ENCODE peak calls at places on chromosomes 6 and 20, in six cellular contexts. One of them, this sample, is unnamed.

GRCh38 chr6:165119231-165120020 is 190.0 kb downstream of the C6orf118 start:
- DNase-seq in breast epithelium: no peak
- DNase-seq in IMR-90: no peak
- DNase-seq in aorta: no peak
- DNase-seq in AG08395: peak; percentile 19
- DNase-seq in stimulated activated CD4-positive, alpha-beta T cell treated with anti-CD3 and anti-CD28 coated beads, TNF-alpha, amount 100 ng/mL, for 48 hours: no peak
- DNase-seq in this sample: no peak

GRCh38 chr20:37327748-37328147 is 18.2 kb upstream of the SRC start:
- DNase-seq in stimulated activated CD4-positive, alpha-beta T cell treated with anti-CD3 and anti-CD28 coated beads, TNF-alpha, amount 100 ng/mL, for 48 hours: no peak
- DNase-seq in breast epithelium: no peak
- DNase-seq in IMR-90: peak; percentile 80
- DNase-seq in AG08395: peak; percentile 88
- DNase-seq in aorta: peak; percentile 94
- DNase-seq in this sample: peak; percentile 78

GRCh38 chr20:38723069-38723981 is 961 bp upstream of the SLC32A1 start:
- DNase-seq in IMR-90: no peak
- DNase-seq in stimulated activated CD4-positive, alpha-beta T cell treated with anti-CD3 and anti-CD28 coated beads, TNF-alpha, amount 100 ng/mL, for 48 hours: no peak
- DNase-seq in aorta: no peak
- DNase-seq in AG08395: no peak
- DNase-seq in breast epithelium: no peak
- DNase-seq in this sample: no peak

GRCh38 chr6:145688493-145688905 is 46.8 kb downstream of the EPM2A start:
- DNase-seq in aorta: no peak
- DNase-seq in IMR-90: peak; percentile 86
- DNase-seq in breast epithelium: no peak
- DNase-seq in AG08395: no peak
- DNase-seq in stimulated activated CD4-positive, alpha-beta T cell treated with anti-CD3 and anti-CD28 coated beads, TNF-alpha, amount 100 ng/mL, for 48 hours: no peak
- DNase-seq in this sample: no peak

GRCh38 chr6:163718537-163718936 is 304.0 kb downstream of the QKI start:
- DNase-seq in stimulated activated CD4-positive, alpha-beta T cell treated with anti-CD3 and anti-CD28 coated beads, TNF-alpha, amount 100 ng/mL, for 48 hours: no peak
- DNase-seq in breast epithelium: no peak
- DNase-seq in aorta: no peak
- DNase-seq in IMR-90: no peak
- DNase-seq in AG08395: no peak
- DNase-seq in this sample: no peak

GRCh38 chr6:31441368-31442267 is 38.2 kb downstream of the MICA start:
- DNase-seq in IMR-90: peak; percentile 34
- DNase-seq in stimulated activated CD4-positive, alpha-beta T cell treated with anti-CD3 and anti-CD28 coated beads, TNF-alpha, amount 100 ng/mL, for 48 hours: no peak
- DNase-seq in breast epithelium: peak; percentile 60
- DNase-seq in aorta: peak; percentile 97
- DNase-seq in AG08395: peak; percentile 91
- DNase-seq in this sample: peak; percentile 93

GRCh38 chr6:134131530-134132139 is 79.2 kb upstream of the SLC2A12 start:
- DNase-seq in breast epithelium: no peak
- DNase-seq in AG08395: no peak
- DNase-seq in stimulated activated CD4-positive, alpha-beta T cell treated with anti-CD3 and anti-CD28 coated beads, TNF-alpha, amount 100 ng/mL, for 48 hours: no peak
- DNase-seq in IMR-90: no peak
- DNase-seq in aorta: no peak
- DNase-seq in this sample: no peak

GRCh38 chr20:34768105-34768504 is 57.3 kb downstream of the NCOA6 start:
- DNase-seq in aorta: no peak
- DNase-seq in breast epithelium: no peak
- DNase-seq in IMR-90: peak; percentile 80
- DNase-seq in AG08395: peak; percentile 52
- DNase-seq in stimulated activated CD4-positive, alpha-beta T cell treated with anti-CD3 and anti-CD28 coated beads, TNF-alpha, amount 100 ng/mL, for 48 hours: no peak
- DNase-seq in this sample: no peak

GRCh38 chr20:57686931-57687652 is 22.7 kb downstream of the PMEPA1 start:
- DNase-seq in IMR-90: no peak
- DNase-seq in breast epithelium: peak; percentile 61
- DNase-seq in AG08395: no peak
- DNase-seq in stimulated activated CD4-positive, alpha-beta T cell treated with anti-CD3 and anti-CD28 coated beads, TNF-alpha, amount 100 ng/mL, for 48 hours: no peak
- DNase-seq in aorta: no peak
- DNase-seq in this sample: no peak

GRCh38 chr20:19882446-19882845 is 124.4 kb downstream of the RIN2 start:
- DNase-seq in IMR-90: no peak
- DNase-seq in stimulated activated CD4-positive, alpha-beta T cell treated with anti-CD3 and anti-CD28 coated beads, TNF-alpha, amount 100 ng/mL, for 48 hours: no peak
- DNase-seq in AG08395: no peak
- DNase-seq in breast epithelium: no peak
- DNase-seq in aorta: no peak
- DNase-seq in this sample: no peak

GRCh38 chr6:27630727-27631613 is 158.1 kb upstream of the ZNF184 start:
- DNase-seq in aorta: no peak
- DNase-seq in stimulated activated CD4-positive, alpha-beta T cell treated with anti-CD3 and anti-CD28 coated beads, TNF-alpha, amount 100 ng/mL, for 48 hours: peak; percentile 43
- DNase-seq in IMR-90: peak; percentile 47
- DNase-seq in breast epithelium: no peak
- DNase-seq in AG08395: no peak
- DNase-seq in this sample: no peak

GRCh38 chr6:116111552-116112528 is 11.2 kb downstream of the NT5DC1 start:
- DNase-seq in AG08395: peak; percentile 44
- DNase-seq in stimulated activated CD4-positive, alpha-beta T cell treated with anti-CD3 and anti-CD28 coated beads, TNF-alpha, amount 100 ng/mL, for 48 hours: no peak
- DNase-seq in aorta: no peak
- DNase-seq in breast epithelium: no peak
- DNase-seq in IMR-90: peak; percentile 44
- DNase-seq in this sample: no peak

GRCh38 chr6:3282461-3283236 is 23.9 kb downstream of the PSMG4 start:
- DNase-seq in AG08395: no peak
- DNase-seq in stimulated activated CD4-positive, alpha-beta T cell treated with anti-CD3 and anti-CD28 coated beads, TNF-alpha, amount 100 ng/mL, for 48 hours: no peak
- DNase-seq in IMR-90: no peak
- DNase-seq in breast epithelium: no peak
- DNase-seq in aorta: peak; percentile 63
- DNase-seq in this sample: no peak

GRCh38 chr20:62529916-62530642 is 54.3 kb upstream of the GATA5 start:
- DNase-seq in AG08395: no peak
- DNase-seq in IMR-90: no peak
- DNase-seq in aorta: no peak
- DNase-seq in stimulated activated CD4-positive, alpha-beta T cell treated with anti-CD3 and anti-CD28 coated beads, TNF-alpha, amount 100 ng/mL, for 48 hours: no peak
- DNase-seq in breast epithelium: no peak
- DNase-seq in this sample: no peak

GRCh38 chr20:46994341-46994740 is 99.7 kb downstream of the EYA2 start:
- DNase-seq in breast epithelium: peak; percentile 60
- DNase-seq in IMR-90: no peak
- DNase-seq in stimulated activated CD4-positive, alpha-beta T cell treated with anti-CD3 and anti-CD28 coated beads, TNF-alpha, amount 100 ng/mL, for 48 hours: peak; percentile 39
- DNase-seq in AG08395: no peak
- DNase-seq in aorta: no peak
- DNase-seq in this sample: no peak

GRCh38 chr6:21005816-21006553 is 471.7 kb downstream of the CDKAL1 start:
- DNase-seq in aorta: no peak
- DNase-seq in stimulated activated CD4-positive, alpha-beta T cell treated with anti-CD3 and anti-CD28 coated beads, TNF-alpha, amount 100 ng/mL, for 48 hours: no peak
- DNase-seq in AG08395: peak; percentile 60
- DNase-seq in breast epithelium: no peak
- DNase-seq in IMR-90: peak; percentile 94
- DNase-seq in this sample: no peak

GRCh38 chr6:91358986-91359385 is 772.1 kb upstream of the MAP3K7 start:
- DNase-seq in IMR-90: no peak
- DNase-seq in stimulated activated CD4-positive, alpha-beta T cell treated with anti-CD3 and anti-CD28 coated beads, TNF-alpha, amount 100 ng/mL, for 48 hours: no peak
- DNase-seq in aorta: no peak
- DNase-seq in AG08395: no peak
- DNase-seq in breast epithelium: no peak
- DNase-seq in this sample: no peak

GRCh38 chr6:148996815-148997214 is 250.0 kb downstream of the UST start:
- DNase-seq in AG08395: no peak
- DNase-seq in breast epithelium: no peak
- DNase-seq in aorta: no peak
- DNase-seq in IMR-90: no peak
- DNase-seq in stimulated activated CD4-positive, alpha-beta T cell treated with anti-CD3 and anti-CD28 coated beads, TNF-alpha, amount 100 ng/mL, for 48 hours: no peak
- DNase-seq in this sample: no peak

GRCh38 chr20:11813106-11813890 is 104.4 kb upstream of the BTBD3 start:
- DNase-seq in stimulated activated CD4-positive, alpha-beta T cell treated with anti-CD3 and anti-CD28 coated beads, TNF-alpha, amount 100 ng/mL, for 48 hours: no peak
- DNase-seq in IMR-90: no peak
- DNase-seq in aorta: no peak
- DNase-seq in breast epithelium: no peak
- DNase-seq in AG08395: no peak
- DNase-seq in this sample: no peak

GRCh38 chr6:6740595-6740994 is 152.1 kb downstream of the LY86 start:
- DNase-seq in breast epithelium: no peak
- DNase-seq in stimulated activated CD4-positive, alpha-beta T cell treated with anti-CD3 and anti-CD28 coated beads, TNF-alpha, amount 100 ng/mL, for 48 hours: no peak
- DNase-seq in IMR-90: no peak
- DNase-seq in AG08395: no peak
- DNase-seq in aorta: no peak
- DNase-seq in this sample: no peak

GRCh38 chr20:3803289-3803688 is 7.2 kb downstream of the CDC25B start:
- DNase-seq in stimulated activated CD4-positive, alpha-beta T cell treated with anti-CD3 and anti-CD28 coated beads, TNF-alpha, amount 100 ng/mL, for 48 hours: no peak
- DNase-seq in breast epithelium: no peak
- DNase-seq in AG08395: no peak
- DNase-seq in IMR-90: no peak
- DNase-seq in aorta: no peak
- DNase-seq in this sample: no peak

GRCh38 chr20:5001174-5002076 is at the start of gene SLC23A2:
- DNase-seq in IMR-90: no peak
- DNase-seq in AG08395: peak; percentile 63
- DNase-seq in aorta: peak; percentile 82
- DNase-seq in breast epithelium: no peak
- DNase-seq in stimulated activated CD4-positive, alpha-beta T cell treated with anti-CD3 and anti-CD28 coated beads, TNF-alpha, amount 100 ng/mL, for 48 hours: peak; percentile 15
- DNase-seq in this sample: no peak

GRCh38 chr6:56772737-56773184 is 130.1 kb upstream of the DST start:
- DNase-seq in stimulated activated CD4-positive, alpha-beta T cell treated with anti-CD3 and anti-CD28 coated beads, TNF-alpha, amount 100 ng/mL, for 48 hours: no peak
- DNase-seq in IMR-90: peak; percentile 93
- DNase-seq in aorta: no peak
- DNase-seq in breast epithelium: peak; percentile 39
- DNase-seq in AG08395: peak; percentile 67
- DNase-seq in this sample: peak; percentile 22

GRCh38 chr6:4936681-4937041 is 67.2 kb downstream of the RPP40 start:
- DNase-seq in AG08395: peak; percentile 50
- DNase-seq in stimulated activated CD4-positive, alpha-beta T cell treated with anti-CD3 and anti-CD28 coated beads, TNF-alpha, amount 100 ng/mL, for 48 hours: no peak
- DNase-seq in aorta: no peak
- DNase-seq in IMR-90: peak; percentile 80
- DNase-seq in breast epithelium: no peak
- DNase-seq in this sample: peak; percentile 13

GRCh38 chr20:44610313-44610965 is 28.1 kb downstream of the PKIG start:
- DNase-seq in breast epithelium: no peak
- DNase-seq in AG08395: no peak
- DNase-seq in stimulated activated CD4-positive, alpha-beta T cell treated with anti-CD3 and anti-CD28 coated beads, TNF-alpha, amount 100 ng/mL, for 48 hours: no peak
- DNase-seq in aorta: no peak
- DNase-seq in IMR-90: no peak
- DNase-seq in this sample: no peak

GRCh38 chr6:111265842-111266241 is 178.5 kb downstream of the SLC16A10 start:
- DNase-seq in aorta: no peak
- DNase-seq in stimulated activated CD4-positive, alpha-beta T cell treated with anti-CD3 and anti-CD28 coated beads, TNF-alpha, amount 100 ng/mL, for 48 hours: no peak
- DNase-seq in AG08395: no peak
- DNase-seq in IMR-90: peak; percentile 81
- DNase-seq in breast epithelium: no peak
- DNase-seq in this sample: no peak

GRCh38 chr6:157221049-157221816 is 102.1 kb downstream of the TMEM242 start:
- DNase-seq in stimulated activated CD4-positive, alpha-beta T cell treated with anti-CD3 and anti-CD28 coated beads, TNF-alpha, amount 100 ng/mL, for 48 hours: peak; percentile 67
- DNase-seq in AG08395: peak; percentile 92
- DNase-seq in IMR-90: peak; percentile 63
- DNase-seq in aorta: peak; percentile 95
- DNase-seq in breast epithelium: peak; percentile 88
- DNase-seq in this sample: no peak

GRCh38 chr6:7827142-7827541 is 83.4 kb downstream of the TXNDC5 start:
- DNase-seq in aorta: no peak
- DNase-seq in stimulated activated CD4-positive, alpha-beta T cell treated with anti-CD3 and anti-CD28 coated beads, TNF-alpha, amount 100 ng/mL, for 48 hours: no peak
- DNase-seq in IMR-90: peak; percentile 36
- DNase-seq in AG08395: peak; percentile 56
- DNase-seq in breast epithelium: no peak
- DNase-seq in this sample: no peak

GRCh38 chr20:16125810-16126209 is 447.4 kb downstream of the KIF16B start:
- DNase-seq in stimulated activated CD4-positive, alpha-beta T cell treated with anti-CD3 and anti-CD28 coated beads, TNF-alpha, amount 100 ng/mL, for 48 hours: no peak
- DNase-seq in IMR-90: no peak
- DNase-seq in aorta: no peak
- DNase-seq in breast epithelium: peak; percentile 44
- DNase-seq in AG08395: no peak
- DNase-seq in this sample: no peak

GRCh38 chr6:114997813-114998292 is 655.0 kb upstream of the HS3ST5 start:
- DNase-seq in stimulated activated CD4-positive, alpha-beta T cell treated with anti-CD3 and anti-CD28 coated beads, TNF-alpha, amount 100 ng/mL, for 48 hours: no peak
- DNase-seq in IMR-90: no peak
- DNase-seq in AG08395: no peak
- DNase-seq in breast epithelium: no peak
- DNase-seq in aorta: no peak
- DNase-seq in this sample: no peak

GRCh38 chr6:67736161-67736560 is 898.9 kb upstream of the ADGRB3 start:
- DNase-seq in breast epithelium: no peak
- DNase-seq in IMR-90: no peak
- DNase-seq in AG08395: no peak
- DNase-seq in stimulated activated CD4-positive, alpha-beta T cell treated with anti-CD3 and anti-CD28 coated beads, TNF-alpha, amount 100 ng/mL, for 48 hours: no peak
- DNase-seq in aorta: no peak
- DNase-seq in this sample: no peak